ENCODE peak calls at places on chromosomes 11 and 22, in eight cellular contexts. One of them, this sample, is unnamed.

GRCh38 chr11:64207247-64208085 is 945 bp downstream of the FERMT3 start:
- DNase-seq in stimulated activated naive B cell treated with anti-CD40 and anti-IgM and Interleukin-4, amounts not matched to agents 10 μg/mL and 1 μg/mL and 100 μg/mL, for 72 hours: peak; percentile 77
- DNase-seq in RCC 7860: no peak
- DNase-seq in RPMI8226: peak; percentile 23
- DNase-seq in lower lobe of right lung: peak; percentile 79
- DNase-seq in ACHN: no peak
- DNase-seq in GM03348: peak; percentile 78
- DNase-seq in right lobe of liver: peak; percentile 71
- DNase-seq in this sample: no peak

GRCh38 chr11:8309311-8309710 is 45.6 kb upstream of the LMO1 start:
- DNase-seq in right lobe of liver: no peak
- DNase-seq in GM03348: no peak
- DNase-seq in lower lobe of right lung: no peak
- DNase-seq in stimulated activated naive B cell treated with anti-CD40 and anti-IgM and Interleukin-4, amounts not matched to agents 10 μg/mL and 1 μg/mL and 100 μg/mL, for 72 hours: no peak
- DNase-seq in RCC 7860: no peak
- DNase-seq in RPMI8226: no peak
- DNase-seq in ACHN: no peak
- DNase-seq in this sample: no peak

GRCh38 chr11:61482513-61482912 is 26.0 kb upstream of the LRRC10B start:
- DNase-seq in RPMI8226: peak; percentile 70
- DNase-seq in right lobe of liver: no peak
- DNase-seq in stimulated activated naive B cell treated with anti-CD40 and anti-IgM and Interleukin-4, amounts not matched to agents 10 μg/mL and 1 μg/mL and 100 μg/mL, for 72 hours: no peak
- DNase-seq in ACHN: no peak
- DNase-seq in RCC 7860: no peak
- DNase-seq in lower lobe of right lung: no peak
- DNase-seq in GM03348: peak; percentile 73
- DNase-seq in this sample: no peak

GRCh38 chr22:23226497-23226850 is 46.2 kb downstream of the BCR start:
- DNase-seq in ACHN: no peak
- DNase-seq in lower lobe of right lung: peak; percentile 13
- DNase-seq in RCC 7860: no peak
- DNase-seq in RPMI8226: no peak
- DNase-seq in right lobe of liver: no peak
- DNase-seq in GM03348: no peak
- DNase-seq in stimulated activated naive B cell treated with anti-CD40 and anti-IgM and Interleukin-4, amounts not matched to agents 10 μg/mL and 1 μg/mL and 100 μg/mL, for 72 hours: no peak
- DNase-seq in this sample: no peak

GRCh38 chr22:45543243-45543642 is 40.6 kb downstream of the FBLN1 start:
- DNase-seq in ACHN: no peak
- DNase-seq in RPMI8226: no peak
- DNase-seq in GM03348: no peak
- DNase-seq in stimulated activated naive B cell treated with anti-CD40 and anti-IgM and Interleukin-4, amounts not matched to agents 10 μg/mL and 1 μg/mL and 100 μg/mL, for 72 hours: no peak
- DNase-seq in right lobe of liver: no peak
- DNase-seq in RCC 7860: no peak
- DNase-seq in lower lobe of right lung: no peak
- DNase-seq in this sample: no peak

GRCh38 chr11:116513894-116514293 is 258.9 kb downstream of the BUD13 start:
- DNase-seq in RPMI8226: peak; percentile 63
- DNase-seq in right lobe of liver: peak; percentile 64
- DNase-seq in GM03348: peak; percentile 33
- DNase-seq in lower lobe of right lung: no peak
- DNase-seq in stimulated activated naive B cell treated with anti-CD40 and anti-IgM and Interleukin-4, amounts not matched to agents 10 μg/mL and 1 μg/mL and 100 μg/mL, for 72 hours: no peak
- DNase-seq in ACHN: peak; percentile 2
- DNase-seq in RCC 7860: peak; percentile 11
- DNase-seq in this sample: peak; percentile 2

GRCh38 chr22:27783436-27784098 is 18.0 kb downstream of the MN1 start:
- DNase-seq in lower lobe of right lung: no peak
- DNase-seq in RCC 7860: no peak
- DNase-seq in GM03348: no peak
- DNase-seq in stimulated activated naive B cell treated with anti-CD40 and anti-IgM and Interleukin-4, amounts not matched to agents 10 μg/mL and 1 μg/mL and 100 μg/mL, for 72 hours: no peak
- DNase-seq in ACHN: no peak
- DNase-seq in right lobe of liver: no peak
- DNase-seq in RPMI8226: no peak
- DNase-seq in this sample: no peak

GRCh38 chr22:46515208-46516111 is 22.0 kb downstream of the CELSR1 start:
- DNase-seq in GM03348: peak; percentile 43
- DNase-seq in ACHN: peak; percentile 25
- DNase-seq in RPMI8226: no peak
- DNase-seq in stimulated activated naive B cell treated with anti-CD40 and anti-IgM and Interleukin-4, amounts not matched to agents 10 μg/mL and 1 μg/mL and 100 μg/mL, for 72 hours: no peak
- DNase-seq in right lobe of liver: no peak
- DNase-seq in RCC 7860: peak; percentile 75
- DNase-seq in lower lobe of right lung: no peak
- DNase-seq in this sample: peak; percentile 68

GRCh38 chr11:127493330-127493729 is 492.8 kb upstream of the KIRREL3 start:
- DNase-seq in RCC 7860: peak; percentile 4
- DNase-seq in stimulated activated naive B cell treated with anti-CD40 and anti-IgM and Interleukin-4, amounts not matched to agents 10 μg/mL and 1 μg/mL and 100 μg/mL, for 72 hours: no peak
- DNase-seq in right lobe of liver: no peak
- DNase-seq in GM03348: peak; percentile 21
- DNase-seq in lower lobe of right lung: no peak
- DNase-seq in ACHN: peak; percentile 1
- DNase-seq in RPMI8226: peak; percentile 22
- DNase-seq in this sample: peak; percentile 6

GRCh38 chr11:34886609-34887008 is 29.6 kb downstream of the APIP start:
- DNase-seq in lower lobe of right lung: no peak
- DNase-seq in RPMI8226: no peak
- DNase-seq in GM03348: no peak
- DNase-seq in ACHN: no peak
- DNase-seq in RCC 7860: no peak
- DNase-seq in stimulated activated naive B cell treated with anti-CD40 and anti-IgM and Interleukin-4, amounts not matched to agents 10 μg/mL and 1 μg/mL and 100 μg/mL, for 72 hours: no peak
- DNase-seq in right lobe of liver: no peak
- DNase-seq in this sample: peak; percentile 43

GRCh38 chr22:17201285-17201945 is 17.8 kb downstream of the ADA2 start:
- DNase-seq in GM03348: no peak
- DNase-seq in right lobe of liver: peak; percentile 57
- DNase-seq in RCC 7860: no peak
- DNase-seq in stimulated activated naive B cell treated with anti-CD40 and anti-IgM and Interleukin-4, amounts not matched to agents 10 μg/mL and 1 μg/mL and 100 μg/mL, for 72 hours: no peak
- DNase-seq in ACHN: no peak
- DNase-seq in lower lobe of right lung: no peak
- DNase-seq in RPMI8226: no peak
- DNase-seq in this sample: no peak

GRCh38 chr11:398826-399225 is 4.8 kb downstream of the PKP3 start:
- DNase-seq in right lobe of liver: no peak
- DNase-seq in RPMI8226: no peak
- DNase-seq in lower lobe of right lung: no peak
- DNase-seq in GM03348: peak; percentile 29
- DNase-seq in stimulated activated naive B cell treated with anti-CD40 and anti-IgM and Interleukin-4, amounts not matched to agents 10 μg/mL and 1 μg/mL and 100 μg/mL, for 72 hours: no peak
- DNase-seq in ACHN: no peak
- DNase-seq in RCC 7860: no peak
- DNase-seq in this sample: no peak

GRCh38 chr11:85663080-85663729 is 1.7 kb downstream of the CREBZF start:
- DNase-seq in RCC 7860: no peak
- DNase-seq in right lobe of liver: no peak
- DNase-seq in RPMI8226: peak; percentile 14
- DNase-seq in stimulated activated naive B cell treated with anti-CD40 and anti-IgM and Interleukin-4, amounts not matched to agents 10 μg/mL and 1 μg/mL and 100 μg/mL, for 72 hours: no peak
- DNase-seq in GM03348: no peak
- DNase-seq in lower lobe of right lung: no peak
- DNase-seq in ACHN: no peak
- DNase-seq in this sample: no peak

GRCh38 chr11:102347526-102348331 is 715 bp downstream of the BIRC2 start:
- DNase-seq in right lobe of liver: no peak
- DNase-seq in lower lobe of right lung: no peak
- DNase-seq in ACHN: peak; percentile 31
- DNase-seq in stimulated activated naive B cell treated with anti-CD40 and anti-IgM and Interleukin-4, amounts not matched to agents 10 μg/mL and 1 μg/mL and 100 μg/mL, for 72 hours: no peak
- DNase-seq in RPMI8226: peak; percentile 56
- DNase-seq in RCC 7860: peak; percentile 38
- DNase-seq in GM03348: peak; percentile 19
- DNase-seq in this sample: peak; percentile 44

GRCh38 chr11:88098289-88098688 is 77.0 kb downstream of the RAB38 start:
- DNase-seq in lower lobe of right lung: no peak
- DNase-seq in RCC 7860: no peak
- DNase-seq in right lobe of liver: no peak
- DNase-seq in ACHN: no peak
- DNase-seq in GM03348: no peak
- DNase-seq in stimulated activated naive B cell treated with anti-CD40 and anti-IgM and Interleukin-4, amounts not matched to agents 10 μg/mL and 1 μg/mL and 100 μg/mL, for 72 hours: no peak
- DNase-seq in RPMI8226: no peak
- DNase-seq in this sample: no peak

GRCh38 chr11:77424639-77425038 is 49.3 kb downstream of the PAK1 start:
- DNase-seq in stimulated activated naive B cell treated with anti-CD40 and anti-IgM and Interleukin-4, amounts not matched to agents 10 μg/mL and 1 μg/mL and 100 μg/mL, for 72 hours: no peak
- DNase-seq in GM03348: no peak
- DNase-seq in RPMI8226: no peak
- DNase-seq in ACHN: no peak
- DNase-seq in right lobe of liver: no peak
- DNase-seq in RCC 7860: no peak
- DNase-seq in lower lobe of right lung: no peak
- DNase-seq in this sample: no peak